ENCODE peak calls at places on chromosomes 4 and X, in eight cellular contexts. One of them, this sample, is unnamed.

GRCh38 chr4:123340381-123340701 is 56.3 kb upstream of the SPRY1 start:
- DNase-seq in body of pancreas: no peak
- DNase-seq in stimulated activated CD4-positive, alpha-beta T cell treated with anti-CD3 and anti-CD28 coated beads, TNF-alpha, amount 100 ng/mL, for 4 hours: no peak
- DNase-seq in ACHN: peak
- DNase-seq in stimulated activated naive CD4-positive, alpha-beta T cell treated with Interleukin-2 at 50 U/mL for 16 hours: no peak
- DNase-seq in naive thymus-derived CD8-positive, alpha-beta T cell: no peak
- DNase-seq in NCI-H1092: no peak
- DNase-seq in HCEC 1CT: peak
- DNase-seq in this sample: peak

GRCh38 chrX:35682481-35682880 is 115.7 kb upstream of the MAGEB16 start:
- DNase-seq in HCEC 1CT: no peak
- DNase-seq in NCI-H1092: no peak
- DNase-seq in stimulated activated CD4-positive, alpha-beta T cell treated with anti-CD3 and anti-CD28 coated beads, TNF-alpha, amount 100 ng/mL, for 4 hours: no peak
- DNase-seq in body of pancreas: no peak
- DNase-seq in naive thymus-derived CD8-positive, alpha-beta T cell: no peak
- DNase-seq in ACHN: no peak
- DNase-seq in stimulated activated naive CD4-positive, alpha-beta T cell treated with Interleukin-2 at 50 U/mL for 16 hours: no peak
- DNase-seq in this sample: no peak

GRCh38 chr4:168540086-168540864 is 43.4 kb downstream of the PALLD start:
- DNase-seq in ACHN: no peak
- DNase-seq in naive thymus-derived CD8-positive, alpha-beta T cell: no peak
- DNase-seq in body of pancreas: no peak
- DNase-seq in NCI-H1092: no peak
- DNase-seq in stimulated activated CD4-positive, alpha-beta T cell treated with anti-CD3 and anti-CD28 coated beads, TNF-alpha, amount 100 ng/mL, for 4 hours: no peak
- DNase-seq in HCEC 1CT: peak
- DNase-seq in stimulated activated naive CD4-positive, alpha-beta T cell treated with Interleukin-2 at 50 U/mL for 16 hours: no peak
- DNase-seq in this sample: no peak

GRCh38 chr4:153764611-153765368 is 5.0 kb upstream of the RNF175 start:
- DNase-seq in ACHN: no peak
- DNase-seq in naive thymus-derived CD8-positive, alpha-beta T cell: no peak
- DNase-seq in HCEC 1CT: no peak
- DNase-seq in stimulated activated CD4-positive, alpha-beta T cell treated with anti-CD3 and anti-CD28 coated beads, TNF-alpha, amount 100 ng/mL, for 4 hours: no peak
- DNase-seq in stimulated activated naive CD4-positive, alpha-beta T cell treated with Interleukin-2 at 50 U/mL for 16 hours: no peak
- DNase-seq in NCI-H1092: no peak
- DNase-seq in body of pancreas: no peak
- DNase-seq in this sample: no peak

GRCh38 chr4:102299708-102300107 is 45.6 kb downstream of the SLC39A8 start:
- DNase-seq in body of pancreas: no peak
- DNase-seq in stimulated activated naive CD4-positive, alpha-beta T cell treated with Interleukin-2 at 50 U/mL for 16 hours: no peak
- DNase-seq in naive thymus-derived CD8-positive, alpha-beta T cell: peak
- DNase-seq in stimulated activated CD4-positive, alpha-beta T cell treated with anti-CD3 and anti-CD28 coated beads, TNF-alpha, amount 100 ng/mL, for 4 hours: peak
- DNase-seq in HCEC 1CT: peak
- DNase-seq in ACHN: peak
- DNase-seq in NCI-H1092: no peak
- DNase-seq in this sample: peak

GRCh38 chr4:125938541-125938940 is 623.8 kb downstream of the FAT4 start:
- DNase-seq in body of pancreas: no peak
- DNase-seq in naive thymus-derived CD8-positive, alpha-beta T cell: no peak
- DNase-seq in stimulated activated naive CD4-positive, alpha-beta T cell treated with Interleukin-2 at 50 U/mL for 16 hours: no peak
- DNase-seq in stimulated activated CD4-positive, alpha-beta T cell treated with anti-CD3 and anti-CD28 coated beads, TNF-alpha, amount 100 ng/mL, for 4 hours: no peak
- DNase-seq in NCI-H1092: no peak
- DNase-seq in HCEC 1CT: no peak
- DNase-seq in ACHN: no peak
- DNase-seq in this sample: no peak

GRCh38 chrX:131762802-131763234 is 218.9 kb downstream of the OR13H1 start:
- DNase-seq in ACHN: no peak
- DNase-seq in NCI-H1092: no peak
- DNase-seq in naive thymus-derived CD8-positive, alpha-beta T cell: no peak
- DNase-seq in stimulated activated CD4-positive, alpha-beta T cell treated with anti-CD3 and anti-CD28 coated beads, TNF-alpha, amount 100 ng/mL, for 4 hours: no peak
- DNase-seq in stimulated activated naive CD4-positive, alpha-beta T cell treated with Interleukin-2 at 50 U/mL for 16 hours: no peak
- DNase-seq in body of pancreas: no peak
- DNase-seq in HCEC 1CT: peak
- DNase-seq in this sample: no peak

GRCh38 chrX:20270557-20270880 is 3.8 kb upstream of the RPS6KA3 start:
- DNase-seq in naive thymus-derived CD8-positive, alpha-beta T cell: no peak
- DNase-seq in stimulated activated CD4-positive, alpha-beta T cell treated with anti-CD3 and anti-CD28 coated beads, TNF-alpha, amount 100 ng/mL, for 4 hours: no peak
- DNase-seq in HCEC 1CT: peak
- DNase-seq in stimulated activated naive CD4-positive, alpha-beta T cell treated with Interleukin-2 at 50 U/mL for 16 hours: no peak
- DNase-seq in body of pancreas: no peak
- DNase-seq in ACHN: no peak
- DNase-seq in NCI-H1092: no peak
- DNase-seq in this sample: no peak

GRCh38 chr4:56077676-56078075 is 128.9 kb downstream of the CEP135 start:
- DNase-seq in stimulated activated CD4-positive, alpha-beta T cell treated with anti-CD3 and anti-CD28 coated beads, TNF-alpha, amount 100 ng/mL, for 4 hours: no peak
- DNase-seq in HCEC 1CT: no peak
- DNase-seq in stimulated activated naive CD4-positive, alpha-beta T cell treated with Interleukin-2 at 50 U/mL for 16 hours: no peak
- DNase-seq in body of pancreas: no peak
- DNase-seq in naive thymus-derived CD8-positive, alpha-beta T cell: no peak
- DNase-seq in NCI-H1092: no peak
- DNase-seq in ACHN: no peak
- DNase-seq in this sample: no peak

GRCh38 chrX:31124536-31124935 is 52.7 kb upstream of the FTHL17 start:
- DNase-seq in stimulated activated naive CD4-positive, alpha-beta T cell treated with Interleukin-2 at 50 U/mL for 16 hours: no peak
- DNase-seq in HCEC 1CT: no peak
- DNase-seq in body of pancreas: no peak
- DNase-seq in stimulated activated CD4-positive, alpha-beta T cell treated with anti-CD3 and anti-CD28 coated beads, TNF-alpha, amount 100 ng/mL, for 4 hours: no peak
- DNase-seq in NCI-H1092: no peak
- DNase-seq in naive thymus-derived CD8-positive, alpha-beta T cell: no peak
- DNase-seq in ACHN: no peak
- DNase-seq in this sample: no peak

GRCh38 chr4:78553526-78554060 is 2.0 kb downstream of the ANXA3 start:
- DNase-seq in NCI-H1092: no peak
- DNase-seq in ACHN: no peak
- DNase-seq in stimulated activated CD4-positive, alpha-beta T cell treated with anti-CD3 and anti-CD28 coated beads, TNF-alpha, amount 100 ng/mL, for 4 hours: no peak
- DNase-seq in HCEC 1CT: no peak
- DNase-seq in stimulated activated naive CD4-positive, alpha-beta T cell treated with Interleukin-2 at 50 U/mL for 16 hours: no peak
- DNase-seq in body of pancreas: no peak
- DNase-seq in naive thymus-derived CD8-positive, alpha-beta T cell: no peak
- DNase-seq in this sample: no peak

GRCh38 chr4:37884855-37885487 is 5.9 kb upstream of the TBC1D1 start:
- DNase-seq in stimulated activated naive CD4-positive, alpha-beta T cell treated with Interleukin-2 at 50 U/mL for 16 hours: no peak
- DNase-seq in stimulated activated CD4-positive, alpha-beta T cell treated with anti-CD3 and anti-CD28 coated beads, TNF-alpha, amount 100 ng/mL, for 4 hours: no peak
- DNase-seq in body of pancreas: no peak
- DNase-seq in naive thymus-derived CD8-positive, alpha-beta T cell: no peak
- DNase-seq in HCEC 1CT: peak
- DNase-seq in ACHN: no peak
- DNase-seq in NCI-H1092: no peak
- DNase-seq in this sample: no peak

GRCh38 chr4:147772459-147772969 is 40.6 kb downstream of the ARHGAP10 start:
- DNase-seq in ACHN: peak
- DNase-seq in naive thymus-derived CD8-positive, alpha-beta T cell: no peak
- DNase-seq in body of pancreas: no peak
- DNase-seq in stimulated activated CD4-positive, alpha-beta T cell treated with anti-CD3 and anti-CD28 coated beads, TNF-alpha, amount 100 ng/mL, for 4 hours: no peak
- DNase-seq in NCI-H1092: no peak
- DNase-seq in stimulated activated naive CD4-positive, alpha-beta T cell treated with Interleukin-2 at 50 U/mL for 16 hours: no peak
- DNase-seq in HCEC 1CT: peak
- DNase-seq in this sample: peak

GRCh38 chr4:19969492-19969891 is 282.2 kb upstream of the SLIT2 start:
- DNase-seq in NCI-H1092: no peak
- DNase-seq in HCEC 1CT: no peak
- DNase-seq in body of pancreas: no peak
- DNase-seq in naive thymus-derived CD8-positive, alpha-beta T cell: no peak
- DNase-seq in stimulated activated CD4-positive, alpha-beta T cell treated with anti-CD3 and anti-CD28 coated beads, TNF-alpha, amount 100 ng/mL, for 4 hours: no peak
- DNase-seq in stimulated activated naive CD4-positive, alpha-beta T cell treated with Interleukin-2 at 50 U/mL for 16 hours: no peak
- DNase-seq in ACHN: no peak
- DNase-seq in this sample: no peak

GRCh38 chr4:38723726-38724506 is 58.9 kb downstream of the TLR10 start:
- DNase-seq in naive thymus-derived CD8-positive, alpha-beta T cell: no peak
- DNase-seq in NCI-H1092: no peak
- DNase-seq in ACHN: no peak
- DNase-seq in HCEC 1CT: no peak
- DNase-seq in stimulated activated naive CD4-positive, alpha-beta T cell treated with Interleukin-2 at 50 U/mL for 16 hours: no peak
- DNase-seq in stimulated activated CD4-positive, alpha-beta T cell treated with anti-CD3 and anti-CD28 coated beads, TNF-alpha, amount 100 ng/mL, for 4 hours: no peak
- DNase-seq in body of pancreas: no peak
- DNase-seq in this sample: no peak

GRCh38 chr4:5012477-5012876 is 6.8 kb downstream of the CYTL1 start:
- DNase-seq in stimulated activated CD4-positive, alpha-beta T cell treated with anti-CD3 and anti-CD28 coated beads, TNF-alpha, amount 100 ng/mL, for 4 hours: no peak
- DNase-seq in NCI-H1092: no peak
- DNase-seq in ACHN: no peak
- DNase-seq in naive thymus-derived CD8-positive, alpha-beta T cell: no peak
- DNase-seq in body of pancreas: no peak
- DNase-seq in HCEC 1CT: no peak
- DNase-seq in stimulated activated naive CD4-positive, alpha-beta T cell treated with Interleukin-2 at 50 U/mL for 16 hours: no peak
- DNase-seq in this sample: no peak

GRCh38 chrX:13007519-13008188 is 32.7 kb downstream of the TMSB4X start:
- DNase-seq in body of pancreas: no peak
- DNase-seq in naive thymus-derived CD8-positive, alpha-beta T cell: no peak
- DNase-seq in NCI-H1092: no peak
- DNase-seq in ACHN: no peak
- DNase-seq in HCEC 1CT: peak
- DNase-seq in stimulated activated CD4-positive, alpha-beta T cell treated with anti-CD3 and anti-CD28 coated beads, TNF-alpha, amount 100 ng/mL, for 4 hours: no peak
- DNase-seq in stimulated activated naive CD4-positive, alpha-beta T cell treated with Interleukin-2 at 50 U/mL for 16 hours: no peak
- DNase-seq in this sample: no peak

GRCh38 chrX:145818522-145819075 is 970 bp downstream of the SLITRK2 start:
- DNase-seq in HCEC 1CT: no peak
- DNase-seq in ACHN: no peak
- DNase-seq in stimulated activated CD4-positive, alpha-beta T cell treated with anti-CD3 and anti-CD28 coated beads, TNF-alpha, amount 100 ng/mL, for 4 hours: no peak
- DNase-seq in body of pancreas: no peak
- DNase-seq in stimulated activated naive CD4-positive, alpha-beta T cell treated with Interleukin-2 at 50 U/mL for 16 hours: no peak
- DNase-seq in naive thymus-derived CD8-positive, alpha-beta T cell: no peak
- DNase-seq in NCI-H1092: no peak
- DNase-seq in this sample: no peak

GRCh38 chrX:2351999-2352995 is 148.5 kb downstream of the DHRSX start:
- DNase-seq in ACHN: peak
- DNase-seq in NCI-H1092: no peak
- DNase-seq in stimulated activated CD4-positive, alpha-beta T cell treated with anti-CD3 and anti-CD28 coated beads, TNF-alpha, amount 100 ng/mL, for 4 hours: no peak
- DNase-seq in HCEC 1CT: peak
- DNase-seq in naive thymus-derived CD8-positive, alpha-beta T cell: no peak
- DNase-seq in body of pancreas: no peak
- DNase-seq in stimulated activated naive CD4-positive, alpha-beta T cell treated with Interleukin-2 at 50 U/mL for 16 hours: no peak
- DNase-seq in this sample: no peak

GRCh38 chr4:762211-763190 is 56.9 kb downstream of the PCGF3 start:
- DNase-seq in naive thymus-derived CD8-positive, alpha-beta T cell: no peak
- DNase-seq in stimulated activated naive CD4-positive, alpha-beta T cell treated with Interleukin-2 at 50 U/mL for 16 hours: no peak
- DNase-seq in NCI-H1092: no peak
- DNase-seq in ACHN: no peak
- DNase-seq in body of pancreas: no peak
- DNase-seq in stimulated activated CD4-positive, alpha-beta T cell treated with anti-CD3 and anti-CD28 coated beads, TNF-alpha, amount 100 ng/mL, for 4 hours: no peak
- DNase-seq in HCEC 1CT: no peak
- DNase-seq in this sample: peak

GRCh38 chr4:143773998-143774898 is 73.8 kb upstream of the FREM3 start:
- DNase-seq in ACHN: peak
- DNase-seq in HCEC 1CT: no peak
- DNase-seq in naive thymus-derived CD8-positive, alpha-beta T cell: peak
- DNase-seq in NCI-H1092: no peak
- DNase-seq in body of pancreas: peak
- DNase-seq in stimulated activated CD4-positive, alpha-beta T cell treated with anti-CD3 and anti-CD28 coated beads, TNF-alpha, amount 100 ng/mL, for 4 hours: peak
- DNase-seq in stimulated activated naive CD4-positive, alpha-beta T cell treated with Interleukin-2 at 50 U/mL for 16 hours: peak
- DNase-seq in this sample: peak

GRCh38 chr4:7967501-7968261 is 28.0 kb upstream of the AFAP1 start:
- DNase-seq in stimulated activated CD4-positive, alpha-beta T cell treated with anti-CD3 and anti-CD28 coated beads, TNF-alpha, amount 100 ng/mL, for 4 hours: no peak
- DNase-seq in NCI-H1092: no peak
- DNase-seq in ACHN: no peak
- DNase-seq in naive thymus-derived CD8-positive, alpha-beta T cell: no peak
- DNase-seq in stimulated activated naive CD4-positive, alpha-beta T cell treated with Interleukin-2 at 50 U/mL for 16 hours: no peak
- DNase-seq in body of pancreas: no peak
- DNase-seq in HCEC 1CT: no peak
- DNase-seq in this sample: no peak

GRCh38 chr4:48226199-48226598 is 43.4 kb downstream of the TEC start:
- DNase-seq in stimulated activated CD4-positive, alpha-beta T cell treated with anti-CD3 and anti-CD28 coated beads, TNF-alpha, amount 100 ng/mL, for 4 hours: no peak
- DNase-seq in body of pancreas: no peak
- DNase-seq in NCI-H1092: no peak
- DNase-seq in HCEC 1CT: no peak
- DNase-seq in stimulated activated naive CD4-positive, alpha-beta T cell treated with Interleukin-2 at 50 U/mL for 16 hours: no peak
- DNase-seq in naive thymus-derived CD8-positive, alpha-beta T cell: no peak
- DNase-seq in ACHN: no peak
- DNase-seq in this sample: no peak

GRCh38 chrX:78527263-78527662 is 131.9 kb downstream of the RTL3 start:
- DNase-seq in ACHN: no peak
- DNase-seq in body of pancreas: no peak
- DNase-seq in stimulated activated naive CD4-positive, alpha-beta T cell treated with Interleukin-2 at 50 U/mL for 16 hours: peak
- DNase-seq in stimulated activated CD4-positive, alpha-beta T cell treated with anti-CD3 and anti-CD28 coated beads, TNF-alpha, amount 100 ng/mL, for 4 hours: no peak
- DNase-seq in NCI-H1092: no peak
- DNase-seq in naive thymus-derived CD8-positive, alpha-beta T cell: no peak
- DNase-seq in HCEC 1CT: no peak
- DNase-seq in this sample: peak

GRCh38 chr4:76373919-76374552 is 46.9 kb downstream of the CCDC158 start:
- DNase-seq in ACHN: no peak
- DNase-seq in NCI-H1092: no peak
- DNase-seq in body of pancreas: no peak
- DNase-seq in naive thymus-derived CD8-positive, alpha-beta T cell: no peak
- DNase-seq in stimulated activated CD4-positive, alpha-beta T cell treated with anti-CD3 and anti-CD28 coated beads, TNF-alpha, amount 100 ng/mL, for 4 hours: no peak
- DNase-seq in HCEC 1CT: peak
- DNase-seq in stimulated activated naive CD4-positive, alpha-beta T cell treated with Interleukin-2 at 50 U/mL for 16 hours: no peak
- DNase-seq in this sample: peak